ENCODE peak calls at places on chromosomes 2 and 18, in nine cellular contexts. V, L, Z, S, O, D, E, T and Q are unnamed samples.

GRCh38 chr2:42214669-42215068 is 45.5 kb downstream of the EML4 start:
- DNase-seq in V (no peak), T (no peak), D (no peak), L (no peak), O (no peak), E (no peak), Z (peak), S (no peak), Q (no peak)

GRCh38 chr2:132426033-132426432 is 9.4 kb downstream of the GPR39 start:
- DNase-seq in V (no peak), L (no peak), D (no peak), O (no peak), T (no peak), E (no peak), S (no peak), Z (no peak), Q (no peak)

GRCh38 chr18:75248426-75249191 is 38.0 kb downstream of the TSHZ1 start:
- DNase-seq in L (no peak), D (no peak), Z (no peak), T (no peak), S (no peak), O (no peak), V (no peak), E (no peak), Q (no peak)

GRCh38 chr2:158766524-158766923 is 28.6 kb upstream of the DAPL1 start:
- DNase-seq in D (no peak), S (no peak), T (no peak), O (no peak), Z (no peak), E (no peak), L (no peak), V (no peak), Q (no peak)

GRCh38 chr2:238105506-238106338 is 5.6 kb downstream of the ESPNL start:
- DNase-seq in L (no peak), Z (no peak), S (no peak), D (no peak), T (no peak), O (no peak), V (no peak), E (no peak), Q (no peak)

GRCh38 chr2:113124984-113125855 is 2.2 kb upstream of the IL1RN start:
- DNase-seq in E (no peak), L (no peak), Z (peak), D (no peak), S (no peak), T (no peak), V (no peak), O (no peak), Q (no peak)

GRCh38 chr2:45307147-45307546 is 297.9 kb upstream of the SIX2 start:
- DNase-seq in Z (no peak), D (no peak), O (no peak), L (no peak), S (no peak), T (no peak), V (no peak), E (no peak), Q (no peak)

GRCh38 chr2:16665746-16666452 is at the start of gene CYRIA:
- DNase-seq in L (peak), T (peak), S (peak), D (peak), O (peak), Z (no peak), V (no peak), E (peak), Q (no peak)

GRCh38 chr2:161796192-161796591 is 172.0 kb downstream of the SLC4A10 start:
- DNase-seq in T (no peak), L (peak), Z (peak), E (no peak), V (no peak), D (no peak), O (no peak), S (peak), Q (no peak)

GRCh38 chr2:173171924-173172643 is 96.4 kb downstream of the MAP3K20 start:
- DNase-seq in S (no peak), D (no peak), L (no peak), T (no peak), V (no peak), O (no peak), E (no peak), Z (peak), Q (no peak)

GRCh38 chr2:117212562-117212961 is 601.9 kb upstream of the DDX18 start:
- DNase-seq in E (no peak), T (no peak), V (no peak), L (no peak), O (no peak), S (no peak), D (no peak), Z (no peak), Q (no peak)

GRCh38 chr2:45014016-45014702 is 4.9 kb upstream of the SIX2 start:
- DNase-seq in Z (peak), S (peak), T (no peak), E (peak), O (peak), V (peak), D (peak), L (peak), Q (no peak)

GRCh38 chr2:101113441-101114267 is 37.5 kb downstream of the TBC1D8 start:
- DNase-seq in O (peak), Z (peak), V (peak), E (no peak), T (no peak), D (no peak), S (peak), L (no peak), Q (no peak)

GRCh38 chr2:10329880-10330699 is 27.4 kb downstream of the HPCAL1 start:
- DNase-seq in E (no peak), T (peak), D (no peak), Z (peak), O (peak), S (peak), L (no peak), V (peak), Q (peak)

GRCh38 chr2:220648628-220649027 is 923.5 kb downstream of the EPHA4 start:
- DNase-seq in E (no peak), D (no peak), O (no peak), L (no peak), T (no peak), S (no peak), Z (no peak), V (no peak), Q (no peak)

GRCh38 chr2:54599914-54600313 is 123.5 kb upstream of the EML6 start:
- DNase-seq in O (no peak), D (no peak), L (peak), S (peak), T (no peak), Z (peak), E (no peak), V (no peak), Q (no peak)

GRCh38 chr2:149064365-149064841 is 25.9 kb downstream of the LYPD6B start:
- DNase-seq in O (no peak), Z (no peak), V (no peak), T (no peak), L (no peak), E (no peak), S (no peak), D (no peak), Q (no peak)

GRCh38 chr18:35005963-35006577 is 35.1 kb upstream of the MAPRE2 start:
- DNase-seq in T (no peak), L (no peak), O (peak), S (peak), V (peak), Z (peak), E (peak), D (peak), Q (no peak)

GRCh38 chr2:67465623-67466022 is 68.5 kb downstream of the ETAA1 start:
- DNase-seq in S (no peak), O (no peak), D (no peak), Z (no peak), L (no peak), E (no peak), T (no peak), V (no peak), Q (no peak)

GRCh38 chr2:1698188-1698945 is 45.9 kb downstream of the PXDN start:
- DNase-seq in S (no peak), O (no peak), E (no peak), D (no peak), Z (no peak), L (no peak), V (no peak), T (no peak), Q (no peak)

GRCh38 chr2:36696533-36696932 is at the start of gene VIT:
- DNase-seq in D (no peak), T (no peak), E (no peak), Z (peak), O (no peak), S (no peak), V (no peak), L (no peak), Q (no peak)

GRCh38 chr2:177710889-177711288 is 318.3 kb downstream of the AGPS start:
- DNase-seq in S (no peak), T (no peak), E (no peak), L (no peak), V (no peak), O (no peak), D (no peak), Z (no peak), Q (no peak)

GRCh38 chr2:3184167-3184566 is 193.5 kb downstream of the EIPR1 start:
- DNase-seq in E (no peak), S (no peak), Z (no peak), L (no peak), O (no peak), T (no peak), D (no peak), V (no peak), Q (no peak)

GRCh38 chr2:172834881-172835280 is 99.2 kb downstream of the RAPGEF4 start:
- DNase-seq in L (no peak), O (peak), S (no peak), V (no peak), E (no peak), D (no peak), Z (no peak), T (no peak), Q (no peak)

GRCh38 chr2:176103634-176104337 is 3.3 kb upstream of the HOXD11 start:
- DNase-seq in L (no peak), T (no peak), S (no peak), Z (no peak), E (no peak), V (no peak), O (peak), D (no peak), Q (no peak)

GRCh38 chr2:182078988-182079602 is 93.4 kb downstream of the PPP1R1C start:
- DNase-seq in V (no peak), L (no peak), O (no peak), D (no peak), S (no peak), Z (no peak), E (no peak), T (no peak), Q (no peak)

GRCh38 chr2:27027211-27027651 is 5.5 kb upstream of the TMEM214 start:
- DNase-seq in S (no peak), Z (no peak), O (no peak), T (no peak), D (no peak), V (no peak), L (no peak), E (no peak), Q (no peak)

GRCh38 chr2:211077216-211077764 is 520.9 kb downstream of the CPS1 start:
- DNase-seq in O (no peak), E (no peak), S (no peak), Z (no peak), D (no peak), T (no peak), V (no peak), L (no peak), Q (no peak)

GRCh38 chr2:105470979-105471378 is 72.1 kb upstream of the FHL2 start:
- DNase-seq in T (no peak), L (no peak), O (no peak), V (no peak), Z (no peak), S (no peak), E (no peak), D (no peak), Q (no peak)

GRCh38 chr2:135742307-135742838 is 718 bp downstream of the UBXN4 start:
- DNase-seq in D (no peak), Z (peak), V (peak), S (peak), L (peak), O (peak), E (peak), T (no peak), Q (no peak)

GRCh38 chr18:44601447-44601846 is 79.2 kb upstream of the SETBP1 start:
- DNase-seq in S (peak), E (no peak), V (peak), T (no peak), L (no peak), D (no peak), O (no peak), Z (peak), Q (no peak)

GRCh38 chr18:11407900-11408299 is 201.5 kb upstream of the SLC35G4 start:
- DNase-seq in L (no peak), V (peak), D (no peak), E (no peak), O (no peak), Z (peak), T (no peak), S (no peak), Q (no peak)

GRCh38 chr18:3305354-3305762 is 43.4 kb downstream of the MYL12B start:
- DNase-seq in V (peak), S (peak), E (no peak), D (no peak), L (no peak), Z (peak), O (no peak), T (no peak), Q (no peak)

GRCh38 chr18:11947214-11948119 is 33.8 kb upstream of the IMPA2 start:
- DNase-seq in E (peak), Z (peak), T (peak), O (peak), V (peak), D (peak), S (peak), L (peak), Q (peak)

GRCh38 chr2:189203177-189203799 is 23.7 kb upstream of the COL5A2 start:
- DNase-seq in T (no peak), S (no peak), L (no peak), D (no peak), V (no peak), Z (no peak), O (no peak), E (no peak), Q (no peak)

GRCh38 chr2:225041210-225041870 is 928 bp downstream of the DOCK10 start:
- DNase-seq in S (peak), V (peak), O (peak), E (peak), D (no peak), Z (peak), T (peak), L (peak), Q (no peak)

GRCh38 chr18:62944454-62944853 is 229.1 kb downstream of the PHLPP1 start:
- DNase-seq in L (no peak), S (no peak), Z (no peak), D (no peak), O (peak), V (no peak), T (no peak), E (no peak), Q (no peak)
- TF ChIP-seq CTCF in L (no peak), S (no peak), Z (no peak), D (no peak), O (no peak), V (peak), T (no peak), E (no peak), Q (peak)

GRCh38 chr2:62423235-62423634 is 82.8 kb downstream of the TMEM17 start:
- DNase-seq in L (no peak), O (peak), S (no peak), E (no peak), V (no peak), D (no peak), T (no peak), Z (peak), Q (no peak)
- TF ChIP-seq CTCF in L (peak), O (peak), S (no peak), E (no peak), V (peak), D (no peak), T (no peak), Z (peak), Q (peak)

GRCh38 chr2:119104414-119104813 is 54.1 kb downstream of the C1QL2 start:
- DNase-seq in S (no peak), L (no peak), D (no peak), E (no peak), V (no peak), T (no peak), Z (no peak), O (no peak), Q (no peak)
- TF ChIP-seq CTCF in S (no peak), L (no peak), D (no peak), E (no peak), V (no peak), T (no peak), Z (no peak), O (peak), Q (no peak)

GRCh38 chr18:56789889-56790180 is 138.7 kb downstream of the WDR7 start:
- DNase-seq in D (no peak), O (no peak), E (no peak), L (no peak), T (no peak), Z (no peak), S (no peak), V (no peak), Q (no peak)

GRCh38 chr18:56787392-56787791 is 136.2 kb downstream of the WDR7 start:
- DNase-seq in O (no peak), V (no peak), L (no peak), S (no peak), D (no peak), E (no peak), Z (no peak), T (no peak), Q (no peak)

GRCh38 chr18:56785006-56785405 is 133.8 kb downstream of the WDR7 start:
- DNase-seq in Z (no peak), S (no peak), E (no peak), V (no peak), O (no peak), D (no peak), T (no peak), L (no peak), Q (no peak)

GRCh38 chr18:56789004-56789888 is 138.1 kb downstream of the WDR7 start:
- DNase-seq in T (no peak), D (peak), V (peak), Z (no peak), S (peak), L (no peak), O (peak), E (peak), Q (no peak)
- TF ChIP-seq CTCF in T (no peak), D (peak), V (peak), Z (peak), S (peak), L (peak), O (peak), E (peak), Q (peak)

GRCh38 chr2:23199115-23199918 is 185.7 kb upstream of the KLHL29 start:
- DNase-seq in Z (peak), D (no peak), O (peak), S (no peak), T (no peak), V (peak), E (no peak), L (no peak), Q (no peak)
- TF ChIP-seq CTCF in Z (peak), D (peak), O (peak), S (peak), T (no peak), V (peak), E (peak), L (peak), Q (peak)